ENCODE peak calls at places on chromosomes 1 and 21, in seven cellular contexts. O is K562, J is SK-N-SH, N is H1, T is GM12891, I is HepG2, B is GM12878. U is an unnamed sample.

GRCh38 chr1:232162001-232162400 is 467.9 kb downstream of the SIPA1L2 start:
- DNase-seq in O (no peak), J (no peak), N (no peak), T (no peak), I (no peak), B (no peak), U (no peak)

GRCh38 chr1:90726716-90727480 is 9.8 kb upstream of the BARHL2 start:
- DNase-seq in O (no peak), J (no peak), N (peak; percentile 70), T (no peak), I (no peak), B (no peak), U (no peak)

GRCh38 chr1:67134692-67135091 is at the start of gene C1orf141:
- DNase-seq in O (no peak), J (no peak), N (peak; percentile 53), T (no peak), I (no peak), B (no peak), U (no peak)

GRCh38 chr1:26772687-26773086 is 15.1 kb upstream of the PIGV start:
- DNase-seq in O (no peak), J (no peak), N (no peak), T (no peak), I (no peak), B (no peak), U (no peak)

GRCh38 chr1:77383236-77383635 is 101.4 kb downstream of the AK5 start:
- DNase-seq in O (no peak), J (no peak), N (no peak), T (no peak), I (no peak), B (no peak), U (no peak)

GRCh38 chr1:151596166-151596933 is 15.5 kb upstream of the SNX27 start:
- DNase-seq in O (peak; percentile 83), J (peak; percentile 56), N (no peak), T (no peak), I (peak; percentile 50), B (no peak), U (no peak)

GRCh38 chr1:231631717-231632116 is 5.1 kb downstream of the DISC1 start:
- DNase-seq in O (no peak), J (no peak), N (no peak), T (no peak), I (no peak), B (no peak), U (no peak)

GRCh38 chr1:31335007-31335406 is 37.9 kb downstream of the FABP3 start:
- DNase-seq in O (no peak), J (peak; percentile 62), N (no peak), T (peak; percentile 6), I (peak; percentile 50), B (peak; percentile 7), U (no peak)

GRCh38 chr1:241586905-241587532 is 53.1 kb downstream of the CHML start:
- DNase-seq in O (no peak), J (no peak), N (no peak), T (no peak), I (no peak), B (no peak), U (no peak)

GRCh38 chr1:70211536-70211935 is 6.2 kb upstream of the LRRC40 start:
- DNase-seq in O (no peak), J (no peak), N (no peak), T (no peak), I (no peak), B (no peak), U (no peak)

GRCh38 chr1:54965624-54966340 is 14.6 kb upstream of the TMEM61 start:
- DNase-seq in O (peak; percentile 59), J (no peak), N (no peak), T (no peak), I (no peak), B (peak; percentile 60), U (no peak)

GRCh38 chr1:179105393-179105792 is 23.5 kb downstream of the TOR3A start:
- DNase-seq in O (peak; percentile 58), J (no peak), N (peak; percentile 50), T (no peak), I (peak; percentile 55), B (no peak), U (no peak)

GRCh38 chr1:209318302-209319056 is 265.0 kb upstream of the CAMK1G start:
- DNase-seq in O (no peak), J (no peak), N (no peak), T (no peak), I (no peak), B (no peak), U (no peak)

GRCh38 chr1:91603409-91603808 is 102.8 kb downstream of the CDC7 start:
- DNase-seq in O (no peak), J (no peak), N (no peak), T (no peak), I (no peak), B (peak; percentile 24), U (no peak)

GRCh38 chr1:8077120-8077573 is 51.0 kb upstream of the ERRFI1 start:
- DNase-seq in O (peak; percentile 54), J (no peak), N (no peak), T (no peak), I (peak; percentile 93), B (no peak), U (no peak)

GRCh38 chr1:220123889-220124288 is 30.0 kb downstream of the IARS2 start:
- DNase-seq in O (no peak), J (peak; percentile 42), N (no peak), T (no peak), I (peak; percentile 20), B (no peak), U (no peak)

GRCh38 chr1:201883786-201884185 is 4.9 kb upstream of the SHISA4 start:
- DNase-seq in O (peak; percentile 42), J (no peak), N (no peak), T (no peak), I (peak; percentile 42), B (no peak), U (no peak)

GRCh38 chr1:207868252-207868768 is 42.6 kb downstream of the CD34 start:
- DNase-seq in O (peak; percentile 60), J (peak; percentile 54), N (peak; percentile 58), T (no peak), I (no peak), B (no peak), U (no peak)

GRCh38 chr1:201125805-201126204 is 1.2 kb downstream of the ASCL5 start:
- DNase-seq in O (no peak), J (no peak), N (no peak), T (no peak), I (no peak), B (no peak), U (no peak)

GRCh38 chr1:233662503-233663105 is 48.7 kb downstream of the KCNK1 start:
- DNase-seq in O (no peak), J (no peak), N (no peak), T (no peak), I (no peak), B (no peak), U (no peak)

GRCh38 chr21:31696424-31696823 is 35.5 kb downstream of the SCAF4 start:
- DNase-seq in O (no peak), J (no peak), N (no peak), T (no peak), I (no peak), B (no peak), U (no peak)

GRCh38 chr21:37281579-37281978 is 14.4 kb upstream of the VPS26C start:
- DNase-seq in O (no peak), J (no peak), N (no peak), T (no peak), I (no peak), B (no peak), U (no peak)

GRCh38 chr1:105891308-105891707 is 1165.2 kb upstream of the PRMT6 start:
- DNase-seq in O (no peak), J (no peak), N (no peak), T (no peak), I (no peak), B (no peak), U (no peak)

DNA sequence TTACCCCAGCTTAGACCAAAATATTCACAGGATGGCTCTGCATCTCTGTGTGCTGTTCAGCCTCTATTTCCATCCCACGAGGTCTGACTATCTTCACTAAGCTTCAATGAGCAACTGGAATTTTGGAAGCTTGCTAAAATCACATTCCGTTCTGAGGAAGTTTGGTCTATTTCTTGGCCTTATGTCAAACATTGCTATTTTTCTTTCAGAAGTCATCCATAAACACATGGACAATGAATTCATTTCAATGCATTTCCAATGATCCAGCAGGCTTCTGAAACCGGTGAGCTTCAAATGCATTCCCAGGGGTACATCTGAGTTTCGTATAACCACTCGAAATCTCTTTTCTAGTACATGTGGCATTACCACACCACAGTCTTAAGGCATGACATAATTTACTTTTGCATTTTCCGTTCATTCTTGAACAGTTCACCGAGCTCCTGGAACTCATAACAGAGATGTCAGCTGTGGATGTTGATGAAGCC is 294.1 kb upstream of the KAZN start:
- DNase-seq in O (no peak), J (no peak), N (no peak), T (no peak), I (no peak), B (no peak), U (no peak)
- TF ChIP-seq POLR2AphosphoS5 in O (no peak), J (no peak), N (no peak), T (no peak), I (no peak), B (no peak), U (no peak)

DNA sequence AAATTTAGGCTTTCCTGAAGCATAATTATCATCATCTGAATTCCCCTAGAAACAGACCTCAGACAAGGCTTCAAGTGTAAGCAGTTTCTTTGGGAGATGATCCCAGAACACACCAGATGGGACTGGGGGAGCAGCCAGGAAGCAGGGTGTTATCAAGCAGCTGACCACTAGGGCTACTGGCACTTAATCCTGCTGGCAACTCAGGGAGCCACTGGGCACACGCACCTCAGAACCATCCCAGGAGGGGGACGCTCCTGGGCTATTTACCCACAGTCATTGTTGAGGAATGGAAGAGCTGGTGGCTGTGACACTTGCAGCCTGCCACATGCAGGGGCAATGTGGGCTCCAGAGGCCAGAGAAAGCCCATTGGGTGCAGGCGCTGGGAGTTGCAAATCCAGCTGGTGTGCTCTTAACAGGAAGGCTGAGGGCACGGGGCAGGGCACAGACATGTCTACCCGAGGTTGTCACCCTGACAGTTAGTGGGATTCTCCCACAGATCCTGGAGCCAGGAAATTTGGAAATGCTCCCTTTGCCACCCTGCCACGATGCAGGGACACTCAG is 15.1 kb upstream of the IL22RA1 start:
- DNase-seq in O (no peak), J (peak; percentile 48), N (no peak), T (no peak), I (no peak), B (no peak), U (no peak)
- TF ChIP-seq TAF1 in O (no peak), J (no peak), N (no peak), T (no peak), I (no peak), B (no peak), U (no peak)

GRCh38 chr1:225464851-225465792 is 37.3 kb upstream of the LBR start:
- DNase-seq in O (no peak), J (no peak), N (peak; percentile 73), T (no peak), I (no peak), B (no peak), U (no peak)
- TF ChIP-seq POLR2AphosphoS5 in O (no peak), J (no peak), N (no peak), T (no peak), I (no peak), B (no peak), U (no peak)

DNA sequence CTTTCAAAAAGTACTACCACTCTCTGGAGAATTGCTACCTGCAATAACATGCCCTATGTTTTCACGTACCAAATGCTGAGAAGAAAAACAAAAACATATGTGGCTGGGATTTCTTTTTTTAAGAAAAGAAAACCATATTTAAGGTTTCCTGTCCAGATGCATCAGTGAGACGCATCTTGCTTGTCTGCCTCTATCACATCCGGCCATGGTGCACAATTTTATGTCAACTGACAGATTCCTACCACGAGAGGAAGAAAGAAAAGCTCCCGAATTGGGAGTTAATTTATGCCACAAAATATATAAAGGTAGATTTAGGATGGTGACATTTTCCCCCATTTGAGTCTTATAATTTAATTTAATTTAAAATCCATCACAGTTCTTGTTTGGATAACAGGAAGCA is 62.3 kb upstream of the COL24A1 start:
- DNase-seq in O (no peak), J (no peak), N (no peak), T (no peak), I (no peak), B (no peak), U (no peak)
- TF ChIP-seq TAF1 in O (no peak), J (no peak), N (no peak), T (no peak), I (no peak), B (no peak), U (no peak)